ENCODE peak calls at places on chromosomes 11 and 22, in eight cellular contexts. W is tibial artery, U is endodermal cell, V is COLO829, N is iris pigment epithelial cell, C is anterior cingulate cortex, S is neural progenitor cell, I is Peyer's patch. F is an unnamed sample.

GRCh38 chr22:38869663-38870062 is 2.4 kb downstream of the CBX6 start:
- DNase-seq in W (no peak), U (peak; percentile 26), V (no peak), N (no peak), C (no peak), S (no peak), I (no peak), F (no peak)

GRCh38 chr22:21921729-21922128 is 30.9 kb downstream of the PPM1F start:
- DNase-seq in W (no peak), U (peak; percentile 76), V (no peak), N (no peak), C (no peak), S (no peak), I (no peak), F (no peak)

GRCh38 chr11:3046190-3046589 is 11.0 kb downstream of the CARS1 start:
- DNase-seq in W (no peak), U (peak; percentile 72), V (no peak), N (no peak), C (no peak), S (peak; percentile 46), I (no peak), F (peak; percentile 1)

GRCh38 chr11:27401760-27402316 is 38.8 kb upstream of the CCDC34 start:
- DNase-seq in W (no peak), U (no peak), V (no peak), N (no peak), C (no peak), S (no peak), I (no peak), F (no peak)

GRCh38 chr11:57638005-57638760 is 11.5 kb downstream of the YPEL4 start:
- DNase-seq in W (no peak), U (peak; percentile 97), V (peak; percentile 94), N (peak; percentile 89), C (peak; percentile 58), S (peak; percentile 97), I (no peak), F (peak; percentile 81)

GRCh38 chr22:37210041-37210803 is 2.1 kb downstream of the SSTR3 start:
- DNase-seq in W (no peak), U (no peak), V (no peak), N (no peak), C (no peak), S (no peak), I (no peak), F (peak; percentile 19)

GRCh38 chr11:22133785-22134184 is 59.1 kb upstream of the ANO5 start:
- DNase-seq in W (no peak), U (no peak), V (no peak), N (no peak), C (no peak), S (no peak), I (no peak), F (no peak)

GRCh38 chr11:38759394-38759793 is 2161.4 kb upstream of the RAG2 start:
- DNase-seq in W (no peak), U (no peak), V (no peak), N (no peak), C (no peak), S (no peak), I (no peak), F (no peak)

F was measured in left cardiac atrium.